ENCODE peak calls at places on chromosome 7, in seven cellular contexts. One of them, this sample, is unnamed.

GRCh38 chr7:96832107-96832506 is 122.5 kb upstream of the SEM1 start:
- DNase-seq in lung: no peak
- DNase-seq in astrocyte of the hippocampus: no peak
- DNase-seq in SJSA1: peak
- DNase-seq in activated T-cell treated with anti-CD3 and anti-CD28 coated beads for 1 hour: no peak
- DNase-seq in ELR: no peak
- DNase-seq in T-helper 1 cell: no peak
- DNase-seq in this sample: no peak

GRCh38 chr7:63925626-63926460 is 72.8 kb upstream of the ZNF722 start:
- DNase-seq in lung: peak
- DNase-seq in astrocyte of the hippocampus: peak
- DNase-seq in SJSA1: no peak
- DNase-seq in activated T-cell treated with anti-CD3 and anti-CD28 coated beads for 1 hour: peak
- DNase-seq in ELR: no peak
- DNase-seq in T-helper 1 cell: peak
- DNase-seq in this sample: peak

GRCh38 chr7:111528331-111528730 is 34.0 kb downstream of the IMMP2L start:
- DNase-seq in lung: no peak
- DNase-seq in astrocyte of the hippocampus: no peak
- DNase-seq in SJSA1: no peak
- DNase-seq in activated T-cell treated with anti-CD3 and anti-CD28 coated beads for 1 hour: no peak
- DNase-seq in ELR: no peak
- DNase-seq in T-helper 1 cell: no peak
- DNase-seq in this sample: no peak

GRCh38 chr7:34750636-34751035 is 92.6 kb downstream of the NPSR1 start:
- DNase-seq in lung: no peak
- DNase-seq in astrocyte of the hippocampus: no peak
- DNase-seq in SJSA1: no peak
- DNase-seq in activated T-cell treated with anti-CD3 and anti-CD28 coated beads for 1 hour: no peak
- DNase-seq in ELR: no peak
- DNase-seq in T-helper 1 cell: no peak
- DNase-seq in this sample: no peak

GRCh38 chr7:137882261-137882668 is 35.5 kb upstream of the DGKI start:
- DNase-seq in lung: no peak
- DNase-seq in astrocyte of the hippocampus: peak
- DNase-seq in SJSA1: peak
- DNase-seq in activated T-cell treated with anti-CD3 and anti-CD28 coated beads for 1 hour: no peak
- DNase-seq in ELR: peak
- DNase-seq in T-helper 1 cell: no peak
- DNase-seq in this sample: no peak

GRCh38 chr7:82805527-82805960 is 357.1 kb downstream of the PCLO start:
- DNase-seq in lung: no peak
- DNase-seq in astrocyte of the hippocampus: peak
- DNase-seq in SJSA1: peak
- DNase-seq in activated T-cell treated with anti-CD3 and anti-CD28 coated beads for 1 hour: no peak
- DNase-seq in ELR: peak
- DNase-seq in T-helper 1 cell: no peak
- DNase-seq in this sample: no peak

GRCh38 chr7:30785786-30786185 is 14.6 kb downstream of the MINDY4 start:
- DNase-seq in lung: no peak
- DNase-seq in astrocyte of the hippocampus: no peak
- DNase-seq in SJSA1: no peak
- DNase-seq in activated T-cell treated with anti-CD3 and anti-CD28 coated beads for 1 hour: no peak
- DNase-seq in ELR: no peak
- DNase-seq in T-helper 1 cell: no peak
- DNase-seq in this sample: no peak

GRCh38 chr7:131235489-131236317 is 92.0 kb upstream of the MKLN1 start:
- DNase-seq in lung: peak
- DNase-seq in astrocyte of the hippocampus: peak
- DNase-seq in SJSA1: peak
- DNase-seq in activated T-cell treated with anti-CD3 and anti-CD28 coated beads for 1 hour: peak
- DNase-seq in ELR: peak
- DNase-seq in T-helper 1 cell: peak
- DNase-seq in this sample: no peak

GRCh38 chr7:11539853-11540252 is 292.1 kb downstream of the THSD7A start:
- DNase-seq in lung: no peak
- DNase-seq in astrocyte of the hippocampus: peak
- DNase-seq in SJSA1: no peak
- DNase-seq in activated T-cell treated with anti-CD3 and anti-CD28 coated beads for 1 hour: no peak
- DNase-seq in ELR: no peak
- DNase-seq in T-helper 1 cell: no peak
- DNase-seq in this sample: no peak

GRCh38 chr7:128833148-128833938 is 3.1 kb downstream of the FLNC start:
- DNase-seq in lung: no peak
- DNase-seq in astrocyte of the hippocampus: peak
- DNase-seq in SJSA1: peak
- DNase-seq in activated T-cell treated with anti-CD3 and anti-CD28 coated beads for 1 hour: no peak
- DNase-seq in ELR: peak
- DNase-seq in T-helper 1 cell: no peak
- DNase-seq in this sample: no peak

GRCh38 chr7:75732016-75732521 is 6.7 kb downstream of the HIP1 start:
- DNase-seq in lung: no peak
- DNase-seq in astrocyte of the hippocampus: no peak
- DNase-seq in SJSA1: peak
- DNase-seq in activated T-cell treated with anti-CD3 and anti-CD28 coated beads for 1 hour: no peak
- DNase-seq in ELR: no peak
- DNase-seq in T-helper 1 cell: no peak
- DNase-seq in this sample: no peak

GRCh38 chr7:48471206-48471605 is 299.9 kb downstream of the ABCA13 start:
- DNase-seq in lung: no peak
- DNase-seq in astrocyte of the hippocampus: no peak
- DNase-seq in SJSA1: no peak
- DNase-seq in activated T-cell treated with anti-CD3 and anti-CD28 coated beads for 1 hour: no peak
- DNase-seq in ELR: no peak
- DNase-seq in T-helper 1 cell: no peak
- DNase-seq in this sample: no peak

GRCh38 chr7:41241641-41242040 is 461.2 kb downstream of the INHBA start:
- DNase-seq in lung: no peak
- DNase-seq in astrocyte of the hippocampus: no peak
- DNase-seq in SJSA1: no peak
- DNase-seq in activated T-cell treated with anti-CD3 and anti-CD28 coated beads for 1 hour: no peak
- DNase-seq in ELR: no peak
- DNase-seq in T-helper 1 cell: no peak
- DNase-seq in this sample: no peak

GRCh38 chr7:74027683-74028320 is at the start of gene ELN:
- DNase-seq in lung: peak
- DNase-seq in astrocyte of the hippocampus: peak
- DNase-seq in SJSA1: no peak
- DNase-seq in activated T-cell treated with anti-CD3 and anti-CD28 coated beads for 1 hour: no peak
- DNase-seq in ELR: no peak
- DNase-seq in T-helper 1 cell: no peak
- DNase-seq in this sample: peak

GRCh38 chr7:70707823-70708243 is 424.1 kb upstream of the GALNT17 start:
- DNase-seq in lung: no peak
- DNase-seq in astrocyte of the hippocampus: no peak
- DNase-seq in SJSA1: no peak
- DNase-seq in activated T-cell treated with anti-CD3 and anti-CD28 coated beads for 1 hour: no peak
- DNase-seq in ELR: no peak
- DNase-seq in T-helper 1 cell: no peak
- DNase-seq in this sample: no peak

GRCh38 chr7:93231264-93231663 is 902 bp upstream of the VPS50 start:
- DNase-seq in lung: no peak
- DNase-seq in astrocyte of the hippocampus: no peak
- DNase-seq in SJSA1: no peak
- DNase-seq in activated T-cell treated with anti-CD3 and anti-CD28 coated beads for 1 hour: no peak
- DNase-seq in ELR: no peak
- DNase-seq in T-helper 1 cell: no peak
- DNase-seq in this sample: no peak

GRCh38 chr7:13226385-13226784 is 539.0 kb downstream of the ARL4A start:
- DNase-seq in lung: no peak
- DNase-seq in astrocyte of the hippocampus: no peak
- DNase-seq in SJSA1: no peak
- DNase-seq in activated T-cell treated with anti-CD3 and anti-CD28 coated beads for 1 hour: no peak
- DNase-seq in ELR: no peak
- DNase-seq in T-helper 1 cell: no peak
- DNase-seq in this sample: no peak

GRCh38 chr7:70679666-70680065 is 452.3 kb upstream of the GALNT17 start:
- DNase-seq in lung: no peak
- DNase-seq in astrocyte of the hippocampus: peak
- DNase-seq in SJSA1: no peak
- DNase-seq in activated T-cell treated with anti-CD3 and anti-CD28 coated beads for 1 hour: no peak
- DNase-seq in ELR: no peak
- DNase-seq in T-helper 1 cell: no peak
- DNase-seq in this sample: no peak

GRCh38 chr7:119896386-119896785 is 376.6 kb upstream of the KCND2 start:
- DNase-seq in lung: no peak
- DNase-seq in astrocyte of the hippocampus: no peak
- DNase-seq in SJSA1: no peak
- DNase-seq in activated T-cell treated with anti-CD3 and anti-CD28 coated beads for 1 hour: no peak
- DNase-seq in ELR: no peak
- DNase-seq in T-helper 1 cell: no peak
- DNase-seq in this sample: no peak

GRCh38 chr7:40299097-40299496 is 164.3 kb downstream of the SUGCT start:
- DNase-seq in lung: no peak
- DNase-seq in astrocyte of the hippocampus: peak
- DNase-seq in SJSA1: peak
- DNase-seq in activated T-cell treated with anti-CD3 and anti-CD28 coated beads for 1 hour: no peak
- DNase-seq in ELR: peak
- DNase-seq in T-helper 1 cell: no peak
- DNase-seq in this sample: no peak

GRCh38 chr7:22251906-22252495 is 105.0 kb downstream of the RAPGEF5 start:
- DNase-seq in lung: no peak
- DNase-seq in astrocyte of the hippocampus: no peak
- DNase-seq in SJSA1: no peak
- DNase-seq in activated T-cell treated with anti-CD3 and anti-CD28 coated beads for 1 hour: no peak
- DNase-seq in ELR: no peak
- DNase-seq in T-helper 1 cell: no peak
- DNase-seq in this sample: no peak

GRCh38 chr7:153389261-153389660 is 629.7 kb downstream of the ACTR3B start:
- DNase-seq in lung: peak
- DNase-seq in astrocyte of the hippocampus: no peak
- DNase-seq in SJSA1: no peak
- DNase-seq in activated T-cell treated with anti-CD3 and anti-CD28 coated beads for 1 hour: no peak
- DNase-seq in ELR: no peak
- DNase-seq in T-helper 1 cell: no peak
- DNase-seq in this sample: no peak

GRCh38 chr7:30379131-30379530 is 94.7 kb downstream of the ZNRF2 start:
- DNase-seq in lung: no peak
- DNase-seq in astrocyte of the hippocampus: no peak
- DNase-seq in SJSA1: no peak
- DNase-seq in activated T-cell treated with anti-CD3 and anti-CD28 coated beads for 1 hour: no peak
- DNase-seq in ELR: no peak
- DNase-seq in T-helper 1 cell: no peak
- DNase-seq in this sample: no peak

GRCh38 chr7:129176853-129177369 is 11.5 kb upstream of the SMO start:
- DNase-seq in lung: no peak
- DNase-seq in astrocyte of the hippocampus: no peak
- DNase-seq in SJSA1: no peak
- DNase-seq in activated T-cell treated with anti-CD3 and anti-CD28 coated beads for 1 hour: no peak
- DNase-seq in ELR: no peak
- DNase-seq in T-helper 1 cell: no peak
- DNase-seq in this sample: no peak

GRCh38 chr7:77415822-77416620 is at the start of gene GSAP:
- DNase-seq in lung: peak
- DNase-seq in astrocyte of the hippocampus: peak
- DNase-seq in SJSA1: peak
- DNase-seq in activated T-cell treated with anti-CD3 and anti-CD28 coated beads for 1 hour: peak
- DNase-seq in ELR: peak
- DNase-seq in T-helper 1 cell: peak
- DNase-seq in this sample: peak

GRCh38 chr7:12961910-12962309 is 274.5 kb downstream of the ARL4A start:
- DNase-seq in lung: no peak
- DNase-seq in astrocyte of the hippocampus: no peak
- DNase-seq in SJSA1: no peak
- DNase-seq in activated T-cell treated with anti-CD3 and anti-CD28 coated beads for 1 hour: no peak
- DNase-seq in ELR: no peak
- DNase-seq in T-helper 1 cell: no peak
- DNase-seq in this sample: no peak

GRCh38 chr7:27812706-27813105 is 72.7 kb downstream of the TAX1BP1 start:
- DNase-seq in lung: no peak
- DNase-seq in astrocyte of the hippocampus: no peak
- DNase-seq in SJSA1: no peak
- DNase-seq in activated T-cell treated with anti-CD3 and anti-CD28 coated beads for 1 hour: no peak
- DNase-seq in ELR: no peak
- DNase-seq in T-helper 1 cell: no peak
- DNase-seq in this sample: no peak

GRCh38 chr7:139706837-139707236 is 71.0 kb downstream of the HIPK2 start:
- DNase-seq in lung: no peak
- DNase-seq in astrocyte of the hippocampus: no peak
- DNase-seq in SJSA1: no peak
- DNase-seq in activated T-cell treated with anti-CD3 and anti-CD28 coated beads for 1 hour: no peak
- DNase-seq in ELR: no peak
- DNase-seq in T-helper 1 cell: no peak
- DNase-seq in this sample: no peak

GRCh38 chr7:33886100-33886623 is 19.2 kb upstream of the BMPER start:
- DNase-seq in lung: no peak
- DNase-seq in astrocyte of the hippocampus: no peak
- DNase-seq in SJSA1: no peak
- DNase-seq in activated T-cell treated with anti-CD3 and anti-CD28 coated beads for 1 hour: no peak
- DNase-seq in ELR: peak
- DNase-seq in T-helper 1 cell: no peak
- DNase-seq in this sample: no peak

GRCh38 chr7:79287976-79288375 is 165.5 kb downstream of the MAGI2 start:
- DNase-seq in lung: no peak
- DNase-seq in astrocyte of the hippocampus: peak
- DNase-seq in SJSA1: no peak
- DNase-seq in activated T-cell treated with anti-CD3 and anti-CD28 coated beads for 1 hour: no peak
- DNase-seq in ELR: no peak
- DNase-seq in T-helper 1 cell: no peak
- DNase-seq in this sample: no peak

GRCh38 chr7:129951076-129952011 is 1.4 kb downstream of the UBE2H start:
- DNase-seq in lung: no peak
- DNase-seq in astrocyte of the hippocampus: peak
- DNase-seq in SJSA1: peak
- DNase-seq in activated T-cell treated with anti-CD3 and anti-CD28 coated beads for 1 hour: no peak
- DNase-seq in ELR: peak
- DNase-seq in T-helper 1 cell: no peak
- DNase-seq in this sample: peak

GRCh38 chr7:123537026-123537642 is 2.7 kb upstream of the IQUB start:
- DNase-seq in lung: no peak
- DNase-seq in astrocyte of the hippocampus: peak
- DNase-seq in SJSA1: peak
- DNase-seq in activated T-cell treated with anti-CD3 and anti-CD28 coated beads for 1 hour: no peak
- DNase-seq in ELR: peak
- DNase-seq in T-helper 1 cell: no peak
- DNase-seq in this sample: no peak

GRCh38 chr7:6530626-6531491 is 20.4 kb downstream of the GRID2IP start:
- DNase-seq in lung: no peak
- DNase-seq in astrocyte of the hippocampus: no peak
- DNase-seq in SJSA1: no peak
- DNase-seq in activated T-cell treated with anti-CD3 and anti-CD28 coated beads for 1 hour: peak
- DNase-seq in ELR: no peak
- DNase-seq in T-helper 1 cell: no peak
- DNase-seq in this sample: no peak

GRCh38 chr7:70466725-70467364 is 665.1 kb upstream of the GALNT17 start:
- DNase-seq in lung: no peak
- DNase-seq in astrocyte of the hippocampus: no peak
- DNase-seq in SJSA1: no peak
- DNase-seq in activated T-cell treated with anti-CD3 and anti-CD28 coated beads for 1 hour: no peak
- DNase-seq in ELR: no peak
- DNase-seq in T-helper 1 cell: no peak
- DNase-seq in this sample: no peak

GRCh38 chr7:84614821-84615506 is 420.4 kb upstream of the SEMA3A start:
- DNase-seq in lung: no peak
- DNase-seq in astrocyte of the hippocampus: no peak
- DNase-seq in SJSA1: no peak
- DNase-seq in activated T-cell treated with anti-CD3 and anti-CD28 coated beads for 1 hour: no peak
- DNase-seq in ELR: peak
- DNase-seq in T-helper 1 cell: no peak
- DNase-seq in this sample: no peak

GRCh38 chr7:73507556-73507955 is 14.5 kb downstream of the BAZ1B start:
- DNase-seq in lung: no peak
- DNase-seq in astrocyte of the hippocampus: no peak
- DNase-seq in SJSA1: no peak
- DNase-seq in activated T-cell treated with anti-CD3 and anti-CD28 coated beads for 1 hour: no peak
- DNase-seq in ELR: no peak
- DNase-seq in T-helper 1 cell: no peak
- DNase-seq in this sample: no peak

GRCh38 chr7:5754981-5755599 is 26.4 kb downstream of the RNF216 start:
- DNase-seq in lung: no peak
- DNase-seq in astrocyte of the hippocampus: no peak
- DNase-seq in SJSA1: no peak
- DNase-seq in activated T-cell treated with anti-CD3 and anti-CD28 coated beads for 1 hour: no peak
- DNase-seq in ELR: no peak
- DNase-seq in T-helper 1 cell: no peak
- DNase-seq in this sample: no peak

GRCh38 chr7:132970257-132970656 is 111.6 kb downstream of the CHCHD3 start:
- DNase-seq in lung: no peak
- DNase-seq in astrocyte of the hippocampus: no peak
- DNase-seq in SJSA1: no peak
- DNase-seq in activated T-cell treated with anti-CD3 and anti-CD28 coated beads for 1 hour: no peak
- DNase-seq in ELR: no peak
- DNase-seq in T-helper 1 cell: no peak
- DNase-seq in this sample: no peak

This sample was measured in thyroid gland.